ENCODE peak calls at places on chromosomes 12 and 14, in ten cellular contexts. R is HFFc6; B is hepatocyte; M is CD4-positive, alpha-beta T cell; A is choroid plexus epithelial cell; C is AG04450; Z is lower lobe of right lung; Q is cardiac fibroblast; I is neural crest cell; F is NB4. U is an unnamed sample.

GRCh38 chr12:87931764-87932163 is 97.4 kb downstream of the C12orf50 start:
- DNase-seq in R (peak), B (no peak), M (no peak), A (peak), C (peak), Z (no peak), Q (peak), I (no peak), F (no peak), U (peak)

GRCh38 chr12:126551882-126552281 is 1486.6 kb downstream of the AACS start:
- DNase-seq in R (no peak), B (no peak), M (no peak), A (no peak), C (no peak), Z (no peak), Q (no peak), I (no peak), F (no peak), U (no peak)

GRCh38 chr12:131764738-131765137 is 53.8 kb downstream of the SFSWAP start:
- DNase-seq in R (no peak), B (no peak), M (no peak), A (no peak), C (no peak), Z (no peak), Q (no peak), I (no peak), F (no peak), U (no peak)

GRCh38 chr12:115609356-115609755 is 668.1 kb downstream of the MED13L start:
- DNase-seq in R (no peak), B (no peak), M (no peak), A (peak), C (no peak), Z (no peak), Q (no peak), I (no peak), F (no peak), U (no peak)

GRCh38 chr12:124030510-124030909 is 57.5 kb downstream of the ZNF664 start:
- DNase-seq in R (peak), B (peak), M (no peak), A (peak), C (no peak), Z (no peak), Q (peak), I (no peak), F (no peak), U (peak)

GRCh38 chr12:4723226-4723625 is 3.0 kb downstream of the GALNT8 start:
- DNase-seq in R (no peak), B (no peak), M (no peak), A (no peak), C (no peak), Z (no peak), Q (no peak), I (no peak), F (no peak), U (no peak)

GRCh38 chr12:124525455-124525854 is 42.0 kb downstream of the NCOR2 start:
- DNase-seq in R (no peak), B (no peak), M (no peak), A (no peak), C (no peak), Z (no peak), Q (no peak), I (no peak), F (no peak), U (no peak)

GRCh38 chr12:26345471-26346003 is 150.2 kb downstream of the SSPN start:
- DNase-seq in R (no peak), B (no peak), M (no peak), A (no peak), C (no peak), Z (no peak), Q (no peak), I (no peak), F (peak), U (no peak)

GRCh38 chr12:25811656-25812126 is 146.8 kb upstream of the RASSF8 start:
- DNase-seq in R (peak), B (peak), M (no peak), A (peak), C (no peak), Z (no peak), Q (peak), I (no peak), F (peak), U (peak)

GRCh38 chr14:68622856-68623255 is 170.0 kb downstream of the ZFP36L1 start:
- DNase-seq in R (no peak), B (no peak), M (no peak), A (no peak), C (no peak), Z (no peak), Q (no peak), I (no peak), F (no peak), U (no peak)

GRCh38 chr12:76588881-76589565 is 29.5 kb upstream of the OSBPL8 start:
- DNase-seq in R (peak), B (peak), M (no peak), A (peak), C (peak), Z (no peak), Q (peak), I (no peak), F (peak), U (peak)

GRCh38 chr12:100668939-100669536 is 95.6 kb downstream of the GAS2L3 start:
- DNase-seq in R (peak), B (peak), M (peak), A (peak), C (peak), Z (peak), Q (peak), I (peak), F (peak), U (peak)

GRCh38 chr14:81529391-81529790 is 4.3 kb downstream of the SEL1L start:
- DNase-seq in R (no peak), B (no peak), M (no peak), A (peak), C (peak), Z (no peak), Q (peak), I (no peak), F (no peak), U (peak)

GRCh38 chr12:49810159-49810459 is 18.1 kb downstream of the NCKAP5L start:
- DNase-seq in R (no peak), B (no peak), M (no peak), A (no peak), C (no peak), Z (no peak), Q (no peak), I (no peak), F (peak), U (no peak)

GRCh38 chr14:77023001-77023996 is 5.2 kb downstream of the IRF2BPL start:
- DNase-seq in R (peak), B (peak), M (no peak), A (peak), C (no peak), Z (peak), Q (peak), I (no peak), F (no peak), U (peak)

GRCh38 chr12:67498981-67499380 is 149.6 kb upstream of the DYRK2 start:
- DNase-seq in R (no peak), B (no peak), M (no peak), A (no peak), C (no peak), Z (no peak), Q (no peak), I (no peak), F (no peak), U (no peak)

GRCh38 chr14:95910628-95911027 is 34.0 kb downstream of the TUNAR start:
- DNase-seq in R (no peak), B (no peak), M (no peak), A (no peak), C (no peak), Z (no peak), Q (no peak), I (no peak), F (no peak), U (no peak)

GRCh38 chr14:68734231-68734732 is 58.6 kb downstream of the ZFP36L1 start:
- DNase-seq in R (no peak), B (no peak), M (peak), A (no peak), C (no peak), Z (no peak), Q (peak), I (no peak), F (peak), U (no peak)

GRCh38 chr14:78164226-78164853 is 5.8 kb upstream of the NRXN3 start:
- DNase-seq in R (no peak), B (peak), M (no peak), A (peak), C (no peak), Z (no peak), Q (no peak), I (peak), F (peak), U (no peak)

GRCh38 chr12:820336-820735 is 68.0 kb downstream of the WNK1 start:
- DNase-seq in R (no peak), B (no peak), M (no peak), A (no peak), C (no peak), Z (no peak), Q (no peak), I (no peak), F (no peak), U (no peak)

GRCh38 chr12:65300679-65301349 is 22.3 kb downstream of the MSRB3 start:
- DNase-seq in R (peak), B (peak), M (no peak), A (peak), C (no peak), Z (no peak), Q (peak), I (no peak), F (peak), U (peak)

GRCh38 chr12:121443911-121444841 is 44.3 kb downstream of the RNF34 start:
- DNase-seq in R (no peak), B (no peak), M (no peak), A (no peak), C (no peak), Z (no peak), Q (no peak), I (no peak), F (no peak), U (no peak)

GRCh38 chr14:34875031-34875922 is at the start of gene BAZ1A:
- DNase-seq in R (peak), B (peak), M (peak), A (peak), C (peak), Z (peak), Q (peak), I (peak), F (peak), U (peak)

GRCh38 chr14:71096947-71097346 is 189.7 kb downstream of the PCNX1 start:
- DNase-seq in R (no peak), B (no peak), M (no peak), A (no peak), C (no peak), Z (no peak), Q (no peak), I (no peak), F (no peak), U (no peak)

GRCh38 chr12:31456562-31456961 is 130.6 kb upstream of the SINHCAF start:
- DNase-seq in R (no peak), B (no peak), M (no peak), A (no peak), C (no peak), Z (no peak), Q (no peak), I (no peak), F (no peak), U (no peak)

GRCh38 chr14:65255029-65255545 is 152.8 kb upstream of the MAX start:
- DNase-seq in R (peak), B (peak), M (no peak), A (peak), C (no peak), Z (no peak), Q (peak), I (no peak), F (no peak), U (peak)

GRCh38 chr14:51094282-51094821 is 553 bp downstream of the TRIM9 start:
- DNase-seq in R (no peak), B (peak), M (no peak), A (no peak), C (no peak), Z (peak), Q (no peak), I (peak), F (peak), U (no peak)

GRCh38 chr12:25583545-25583944 is 30.5 kb upstream of the LMNTD1 start:
- DNase-seq in R (no peak), B (peak), M (no peak), A (peak), C (no peak), Z (no peak), Q (peak), I (no peak), F (no peak), U (peak)

GRCh38 chr14:84208451-84208850 is 1321.5 kb upstream of the FLRT2 start:
- DNase-seq in R (no peak), B (no peak), M (no peak), A (no peak), C (no peak), Z (no peak), Q (no peak), I (no peak), F (no peak), U (no peak)

GRCh38 chr12:98684199-98684598 is 39.1 kb downstream of the APAF1 start:
- DNase-seq in R (no peak), B (no peak), M (no peak), A (no peak), C (no peak), Z (no peak), Q (no peak), I (no peak), F (no peak), U (no peak)

GRCh38 chr12:110704750-110705149 is 15.8 kb upstream of the HVCN1 start:
- DNase-seq in R (no peak), B (peak), M (no peak), A (no peak), C (no peak), Z (no peak), Q (no peak), I (no peak), F (no peak), U (no peak)

GRCh38 chr12:810635-811415 is 58.4 kb downstream of the WNK1 start:
- DNase-seq in R (no peak), B (no peak), M (no peak), A (no peak), C (no peak), Z (no peak), Q (peak), I (no peak), F (no peak), U (no peak)

GRCh38 chr12:129064201-129064881 is 211.1 kb downstream of the GLT1D1 start:
- DNase-seq in R (no peak), B (no peak), M (no peak), A (no peak), C (no peak), Z (no peak), Q (no peak), I (no peak), F (no peak), U (no peak)

GRCh38 chr14:34426313-34427295 is 35.4 kb downstream of the SPTSSA start:
- DNase-seq in R (no peak), B (no peak), M (no peak), A (no peak), C (no peak), Z (no peak), Q (no peak), I (no peak), F (no peak), U (no peak)

GRCh38 chr14:73686901-73687300 is 27.3 kb downstream of the PNMA1 start:
- DNase-seq in R (no peak), B (no peak), M (no peak), A (peak), C (no peak), Z (no peak), Q (peak), I (no peak), F (no peak), U (peak)

GRCh38 chr12:114209852-114210251 is 196.1 kb downstream of the TBX5 start:
- DNase-seq in R (no peak), B (no peak), M (no peak), A (no peak), C (no peak), Z (no peak), Q (no peak), I (no peak), F (no peak), U (no peak)

GRCh38 chr14:89813485-89814080 is 140.9 kb downstream of the EFCAB11 start:
- DNase-seq in R (peak), B (peak), M (no peak), A (peak), C (peak), Z (no peak), Q (peak), I (no peak), F (peak), U (peak)

GRCh38 chr12:47838286-47838931 is 18.7 kb upstream of the HDAC7 start:
- DNase-seq in R (peak), B (peak), M (peak), A (peak), C (no peak), Z (no peak), Q (peak), I (peak), F (peak), U (peak)

GRCh38 chr14:96626916-96627315 is 124.7 kb downstream of the PAPOLA start:
- DNase-seq in R (no peak), B (no peak), M (no peak), A (no peak), C (no peak), Z (no peak), Q (no peak), I (no peak), F (no peak), U (no peak)

GRCh38 chr12:115667116-115667515 is 610.4 kb downstream of the MED13L start:
- DNase-seq in R (no peak), B (no peak), M (no peak), A (no peak), C (no peak), Z (no peak), Q (no peak), I (no peak), F (no peak), U (no peak)

GRCh38 chr12:54014315-54015209 is 5.8 kb downstream of the HOXC8 start:
- DNase-seq in R (no peak), B (no peak), M (no peak), A (no peak), C (no peak), Z (no peak), Q (no peak), I (no peak), F (no peak), U (no peak)
- TF ChIP-seq CTCF in R (no peak), B (no peak), M (no peak), A (no peak), C (no peak), Z (no peak), Q (no peak), I (no peak), F (no peak), U (no peak)

DNA sequence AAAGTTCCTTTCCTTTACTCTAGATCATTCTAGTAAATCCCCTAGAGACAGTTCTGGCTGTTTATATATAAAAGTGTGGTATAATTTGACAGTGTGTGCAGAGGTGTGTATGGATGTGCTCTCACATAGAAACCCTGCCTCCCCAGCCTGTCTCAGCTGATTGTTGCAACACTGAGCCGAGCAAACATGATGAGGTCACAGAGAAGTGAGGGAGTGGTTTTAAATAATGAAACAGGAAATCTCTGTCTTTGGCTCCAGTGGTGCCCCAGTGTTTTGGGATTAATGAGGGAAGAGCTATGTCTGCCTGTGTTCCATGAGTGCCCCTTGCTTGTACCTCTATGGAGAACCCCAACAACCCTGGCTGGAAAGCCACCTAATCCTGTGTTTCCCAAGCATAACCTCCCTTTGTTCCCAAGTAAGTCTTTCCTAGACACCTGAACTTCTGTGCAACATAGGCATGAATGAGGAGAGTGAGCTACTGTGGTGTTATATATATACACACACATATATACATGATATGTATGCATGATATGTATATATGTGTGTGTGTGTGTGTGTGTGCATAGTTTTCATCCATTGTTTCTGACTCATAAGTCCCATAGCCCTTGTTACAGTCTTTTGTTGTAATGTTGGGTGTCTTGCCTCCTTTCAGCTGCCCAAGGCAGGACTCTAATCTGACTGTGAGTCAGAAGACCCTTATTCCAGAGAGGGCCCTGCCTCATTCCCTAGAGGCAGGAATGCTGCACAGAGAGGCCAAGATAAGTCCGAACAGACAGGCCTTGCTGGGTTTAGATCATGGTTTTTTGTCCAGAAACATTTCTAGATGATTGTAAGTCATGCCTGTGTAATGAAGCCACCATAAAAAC is 18.0 kb downstream of the TRAF3 start:
- DNase-seq in R (peak), B (peak), M (peak), A (peak), C (no peak), Z (peak), Q (peak), I (no peak), F (peak), U (peak)
- TF ChIP-seq CTCF in R (peak), B (peak), M (no peak), A (peak), C (peak), Z (no peak), Q (peak), I (no peak), F (no peak), U (peak)

GRCh38 chr14:103815253-103815652 is 32.1 kb downstream of the PPP1R13B start:
- DNase-seq in R (no peak), B (no peak), M (no peak), A (no peak), C (no peak), Z (no peak), Q (no peak), I (no peak), F (no peak), U (no peak)
- TF ChIP-seq CTCF in R (no peak), B (no peak), M (no peak), A (no peak), C (no peak), Z (no peak), Q (no peak), I (no peak), F (no peak), U (no peak)

DNA sequence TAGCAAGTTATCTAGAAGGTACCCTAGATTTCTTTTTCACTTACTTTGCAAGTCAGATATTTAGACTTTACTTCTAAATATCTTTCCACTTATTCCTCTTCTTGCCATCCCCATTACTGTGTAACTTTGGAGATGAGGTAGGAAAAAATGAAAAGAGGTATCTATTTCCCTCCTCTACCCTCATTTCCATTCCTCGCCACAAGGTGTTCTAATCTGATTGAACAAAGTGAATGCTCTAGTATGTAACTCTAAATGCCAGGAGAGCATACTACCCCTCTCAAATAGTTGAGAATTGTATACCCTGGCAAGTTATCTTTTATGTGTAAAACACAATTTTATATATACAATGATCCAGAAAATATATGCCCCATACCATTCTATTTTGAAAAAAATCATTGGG is 1.7 kb upstream of the LDHB start:
- DNase-seq in R (no peak), B (no peak), M (no peak), A (no peak), C (no peak), Z (no peak), Q (no peak), I (no peak), F (no peak), U (no peak)
- TF ChIP-seq CTCF in R (peak), B (no peak), M (peak), A (no peak), C (peak), Z (no peak), Q (peak), I (peak), F (no peak), U (no peak)

GRCh38 chr12:57226588-57227314 is 2.8 kb upstream of the SHMT2 start:
- DNase-seq in R (no peak), B (no peak), M (no peak), A (no peak), C (no peak), Z (no peak), Q (no peak), I (no peak), F (peak), U (no peak)

GRCh38 chr12:57224278-57224972 is 5.1 kb upstream of the SHMT2 start:
- DNase-seq in R (no peak), B (no peak), M (no peak), A (no peak), C (no peak), Z (no peak), Q (no peak), I (no peak), F (no peak), U (no peak)

GRCh38 chr12:57223191-57224165 is 6.0 kb upstream of the SHMT2 start:
- DNase-seq in R (no peak), B (no peak), M (no peak), A (no peak), C (no peak), Z (no peak), Q (no peak), I (no peak), F (no peak), U (no peak)

GRCh38 chr12:57225680-57226190 is 3.8 kb upstream of the SHMT2 start:
- DNase-seq in R (no peak), B (no peak), M (no peak), A (no peak), C (no peak), Z (no peak), Q (no peak), I (no peak), F (no peak), U (no peak)

GRCh38 chr12:57224973-57225679 is 4.4 kb upstream of the SHMT2 start:
- DNase-seq in R (no peak), B (peak), M (peak), A (no peak), C (no peak), Z (peak), Q (no peak), I (no peak), F (peak), U (no peak)
- TF ChIP-seq CTCF in R (peak), B (peak), M (peak), A (peak), C (peak), Z (peak), Q (no peak), I (peak), F (peak), U (peak)

GRCh38 chr14:22471545-22472121 is 117.4 kb downstream of the DAD1 start:
- DNase-seq in R (no peak), B (peak), M (no peak), A (peak), C (no peak), Z (peak), Q (peak), I (peak), F (peak), U (peak)
- TF ChIP-seq CTCF in R (peak), B (peak), M (no peak), A (peak), C (peak), Z (peak), Q (peak), I (peak), F (peak), U (peak)

U was measured in fibroblast of pulmonary artery.